ENCODE peak calls at places on chromosomes 13 and 19, in seven cellular contexts. K is cardiac fibroblast, O is uterus, F is astrocyte of the spinal cord, U is neural crest cell, T is DND-41, L is mucosa of descending colon. H is an unnamed sample.

GRCh38 chr13:45391926-45392325 is 26.2 kb downstream of the SLC25A30 start:
- DNase-seq in K (no peak), O (no peak), F (no peak), U (no peak), T (no peak), L (no peak), H (no peak)

GRCh38 chr13:107866007-107866665 is 349.2 kb downstream of the LIG4 start:
- DNase-seq in K (peak; percentile 29), O (no peak), F (peak; percentile 52), U (peak; percentile 36), T (no peak), L (peak; percentile 37), H (peak; percentile 4)

GRCh38 chr19:58558066-58558622 is at the start of gene UBE2M:
- DNase-seq in K (no peak), O (peak; percentile 70), F (peak; percentile 35), U (peak; percentile 57), T (peak; percentile 73), L (peak; percentile 88), H (peak; percentile 78)

GRCh38 chr13:29386246-29386645 is 209.2 kb downstream of the SLC7A1 start:
- DNase-seq in K (no peak), O (no peak), F (no peak), U (no peak), T (no peak), L (no peak), H (no peak)

GRCh38 chr19:40561947-40562346 is 14.7 kb upstream of the SHKBP1 start:
- DNase-seq in K (no peak), O (no peak), F (no peak), U (no peak), T (no peak), L (no peak), H (no peak)

GRCh38 chr19:39384839-39385568 is 5.9 kb downstream of the PAF1 start:
- DNase-seq in K (no peak), O (no peak), F (no peak), U (no peak), T (no peak), L (no peak), H (no peak)

GRCh38 chr19:50313812-50314536 is 15.2 kb downstream of the KCNC3 start:
- DNase-seq in K (no peak), O (no peak), F (no peak), U (no peak), T (no peak), L (peak; percentile 39), H (no peak)

GRCh38 chr13:112442483-112443090 is 66.4 kb downstream of the SPACA7 start:
- DNase-seq in K (no peak), O (no peak), F (no peak), U (no peak), T (no peak), L (no peak), H (no peak)

GRCh38 chr19:50909240-50910070 is 1.7 kb downstream of the KLK4 start:
- DNase-seq in K (peak; percentile 40), O (no peak), F (no peak), U (peak; percentile 73), T (peak; percentile 23), L (peak; percentile 88), H (peak; percentile 58)

GRCh38 chr19:18839465-18840287 is 7.9 kb downstream of the UPF1 start:
- DNase-seq in K (peak; percentile 37), O (no peak), F (no peak), U (no peak), T (no peak), L (no peak), H (no peak)

GRCh38 chr13:30744056-30744684 is 8.8 kb downstream of the ALOX5AP start:
- DNase-seq in K (no peak), O (no peak), F (peak; percentile 50), U (no peak), T (peak; percentile 83), L (peak; percentile 80), H (peak; percentile 94)

GRCh38 chr19:55697069-55697440 is 22.0 kb downstream of the EPN1 start:
- DNase-seq in K (no peak), O (no peak), F (no peak), U (no peak), T (no peak), L (no peak), H (no peak)

GRCh38 chr13:102197193-102197592 is 204.7 kb downstream of the FGF14 start:
- DNase-seq in K (peak; percentile 4), O (no peak), F (peak; percentile 10), U (no peak), T (no peak), L (no peak), H (peak; percentile 3)

DNA sequence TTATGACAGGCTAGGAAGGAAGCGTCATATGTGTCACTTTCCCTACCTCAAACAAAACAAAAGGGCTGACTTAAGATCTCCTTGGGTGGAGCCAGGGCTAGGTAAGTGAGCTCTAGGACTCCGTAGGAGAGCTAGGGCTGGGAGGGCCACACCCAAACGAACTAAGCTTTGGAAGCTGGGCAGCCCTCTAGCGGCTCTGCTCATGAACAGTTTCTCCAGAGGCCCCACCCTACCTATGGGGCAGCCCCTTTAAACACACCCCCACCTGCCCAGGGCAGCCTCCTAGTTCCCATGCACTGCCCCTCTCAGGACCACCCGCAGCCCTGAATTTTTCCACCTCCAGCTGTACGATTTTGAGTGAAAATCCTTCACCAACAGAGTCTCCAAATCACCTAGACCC is 3.5 kb downstream of the PEG3 start:
- DNase-seq in K (peak; percentile 2), O (no peak), F (no peak), U (no peak), T (no peak), L (no peak), H (no peak)
- TF ChIP-seq CTCF in K (no peak), O (no peak), F (no peak), U (no peak), T (no peak), L (no peak), H (no peak)

GRCh38 chr19:10855879-10856522 is 7.8 kb downstream of the C19orf38 start:
- DNase-seq in K (peak; percentile 25), O (no peak), F (no peak), U (no peak), T (peak; percentile 55), L (no peak), H (peak; percentile 53)
- TF ChIP-seq CTCF in K (peak; percentile 67), O (no peak), F (peak; percentile 57), U (peak; percentile 59), T (peak; percentile 70), L (no peak), H (peak; percentile 64)

GRCh38 chr13:33868343-33868994 is 50.5 kb downstream of the RFC3 start:
- DNase-seq in K (no peak), O (no peak), F (no peak), U (no peak), T (no peak), L (no peak), H (no peak)

GRCh38 chr13:33870046-33870668 is 52.2 kb downstream of the RFC3 start:
- DNase-seq in K (no peak), O (no peak), F (no peak), U (no peak), T (no peak), L (no peak), H (no peak)

GRCh38 chr13:33865945-33866344 is 48.0 kb downstream of the RFC3 start:
- DNase-seq in K (no peak), O (no peak), F (no peak), U (no peak), T (no peak), L (no peak), H (no peak)

GRCh38 chr13:33869005-33869404 is 51.1 kb downstream of the RFC3 start:
- DNase-seq in K (no peak), O (no peak), F (no peak), U (no peak), T (no peak), L (no peak), H (no peak)

GRCh38 chr13:33867472-33867871 is 49.5 kb downstream of the RFC3 start:
- DNase-seq in K (no peak), O (no peak), F (no peak), U (no peak), T (no peak), L (no peak), H (no peak)
- TF ChIP-seq CTCF in K (no peak), O (no peak), F (peak; percentile 27), U (no peak), T (peak; percentile 11), L (no peak), H (no peak)

GRCh38 chr13:68304287-68304893 is 1074.3 kb upstream of the PCDH9 start:
- DNase-seq in K (peak; percentile 8), O (no peak), F (peak; percentile 50), U (no peak), T (no peak), L (no peak), H (no peak)
- TF ChIP-seq CTCF in K (peak; percentile 26), O (no peak), F (peak; percentile 69), U (peak; percentile 81), T (peak; percentile 65), L (no peak), H (peak; percentile 46)

GRCh38 chr19:54415208-54415900 is at the start of gene TTYH1:
- DNase-seq in K (no peak), O (no peak), F (no peak), U (peak; percentile 77), T (no peak), L (no peak), H (peak; percentile 58)
- TF ChIP-seq CTCF in K (no peak), O (no peak), F (peak; percentile 15), U (peak; percentile 71), T (peak; percentile 37), L (no peak), H (peak; percentile 68)

H was measured in activated CD8-positive, alpha-beta T cell treated with anti-CD3 and anti-CD28 coated beads for 36 hours.